ENCODE peak calls at places on chromosome 14, in six cellular contexts. C is activated gamma-delta T cell; U is activated naive CD4-positive, alpha-beta T cell; E is T-helper 2 cell; G is dermis microvascular lymphatic vessel endothelial cell; R is testis. Z is an unnamed sample.

GRCh38 chr14:66572836-66573235 is 64.9 kb downstream of the GPHN start:
- DNase-seq in C (no peak), U (no peak), E (no peak), G (no peak), R (no peak), Z (no peak)

GRCh38 chr14:94089479-94089878 is 8.4 kb downstream of the IFI27L1 start:
- DNase-seq in C (no peak), U (no peak), E (no peak), G (no peak), R (no peak), Z (no peak)

GRCh38 chr14:61596985-61597384 is 98.3 kb upstream of the HIF1A start:
- DNase-seq in C (no peak), U (no peak), E (no peak), G (peak), R (no peak), Z (no peak)

GRCh38 chr14:92950193-92950540 is 27.2 kb downstream of the CHGA start:
- DNase-seq in C (no peak), U (no peak), E (no peak), G (no peak), R (no peak), Z (no peak)

GRCh38 chr14:104280902-104281767 is 142.7 kb downstream of the KIF26A start:
- DNase-seq in C (no peak), U (no peak), E (no peak), G (no peak), R (no peak), Z (no peak)

GRCh38 chr14:33165144-33165925 is 226.7 kb downstream of the NPAS3 start:
- DNase-seq in C (no peak), U (no peak), E (no peak), G (no peak), R (no peak), Z (no peak)

GRCh38 chr14:91889477-91890211 is 22.3 kb upstream of the TC2N start:
- DNase-seq in C (no peak), U (no peak), E (no peak), G (peak), R (peak), Z (peak)

GRCh38 chr14:62988967-62989366 is 56.3 kb downstream of the KCNH5 start:
- DNase-seq in C (no peak), U (no peak), E (no peak), G (no peak), R (no peak), Z (no peak)

GRCh38 chr14:32366995-32367394 is 37.9 kb downstream of the AKAP6 start:
- DNase-seq in C (no peak), U (no peak), E (no peak), G (no peak), R (peak), Z (no peak)

GRCh38 chr14:64411001-64411400 is 22.8 kb downstream of the MTHFD1 start:
- DNase-seq in C (no peak), U (no peak), E (no peak), G (no peak), R (no peak), Z (no peak)

GRCh38 chr14:92728781-92729364 is 19.6 kb downstream of the LGMN start:
- DNase-seq in C (no peak), U (no peak), E (no peak), G (peak), R (peak), Z (no peak)

GRCh38 chr14:93008381-93008780 is 85.4 kb downstream of the CHGA start:
- DNase-seq in C (no peak), U (no peak), E (no peak), G (peak), R (peak), Z (no peak)

GRCh38 chr14:57739543-57739942 is 126.3 kb downstream of the SLC35F4 start:
- DNase-seq in C (no peak), U (no peak), E (no peak), G (no peak), R (no peak), Z (no peak)

GRCh38 chr14:33668066-33668465 is 282.8 kb downstream of the EGLN3 start:
- DNase-seq in C (no peak), U (no peak), E (no peak), G (no peak), R (no peak), Z (no peak)

GRCh38 chr14:100320157-100320856 is 2.8 kb upstream of the SLC25A47 start:
- DNase-seq in C (no peak), U (no peak), E (no peak), G (no peak), R (no peak), Z (no peak)

GRCh38 chr14:103518416-103519042 is 4.1 kb downstream of the CKB start:
- DNase-seq in C (no peak), U (peak), E (peak), G (peak), R (peak), Z (no peak)

GRCh38 chr14:89845346-89845745 is 109.2 kb downstream of the EFCAB11 start:
- DNase-seq in C (no peak), U (no peak), E (no peak), G (no peak), R (no peak), Z (no peak)

GRCh38 chr14:98984719-98985041 is 287.3 kb downstream of the BCL11B start:
- DNase-seq in C (peak), U (peak), E (peak), G (no peak), R (no peak), Z (no peak)

GRCh38 chr14:96180004-96180403 is 24.6 kb upstream of the BDKRB2 start:
- DNase-seq in C (no peak), U (no peak), E (no peak), G (no peak), R (no peak), Z (no peak)

GRCh38 chr14:78612666-78613065 is 442.5 kb downstream of the NRXN3 start:
- DNase-seq in C (no peak), U (no peak), E (no peak), G (no peak), R (no peak), Z (no peak)

GRCh38 chr14:95895720-95896119 is 19.1 kb downstream of the TUNAR start:
- DNase-seq in C (no peak), U (no peak), E (no peak), G (no peak), R (no peak), Z (no peak)

GRCh38 chr14:86892167-86892956 is 1100.6 kb downstream of the GALC start:
- DNase-seq in C (no peak), U (no peak), E (no peak), G (no peak), R (no peak), Z (no peak)

Z was measured in pulmonary artery endothelial cell.